ENCODE peak calls at places on chromosomes 13 and 19, in five cellular contexts. N is neuronal stem cell, A is Karpas-422, K is keratinocyte, U is GM23338. R is an unnamed sample.

GRCh38 chr13:27172495-27172842 is 858 bp upstream of the USP12 start:
- DNase-seq in N (no peak), A (peak; percentile 63), K (no peak), U (no peak), R (peak; percentile 46)

GRCh38 chr19:48967346-48968178 is 2.5 kb downstream of the FTL start:
- DNase-seq in N (no peak), A (peak; percentile 92), K (no peak), U (no peak), R (peak; percentile 38)

GRCh38 chr13:44132710-44133109 is 240.9 kb upstream of the SERP2 start:
- DNase-seq in N (no peak), A (no peak), K (no peak), U (no peak), R (peak; percentile 36)

GRCh38 chr13:112759834-112760233 is 70.0 kb downstream of the ATP11A start:
- DNase-seq in N (no peak), A (no peak), K (no peak), U (no peak), R (no peak)

GRCh38 chr19:10102787-10103236 is 334 bp upstream of the ANGPTL6 start:
- DNase-seq in N (no peak), A (peak; percentile 64), K (no peak), U (no peak), R (no peak)

GRCh38 chr19:8084152-8084551 is 31.6 kb downstream of the CCL25 start:
- DNase-seq in N (no peak), A (no peak), K (no peak), U (no peak), R (no peak)

GRCh38 chr13:97233499-97233898 is 11.4 kb downstream of the MBNL2 start:
- DNase-seq in N (no peak), A (no peak), K (no peak), U (no peak), R (no peak)

GRCh38 chr19:31408460-31409124 is 59.4 kb upstream of the TSHZ3 start:
- DNase-seq in N (no peak), A (no peak), K (peak; percentile 45), U (no peak), R (no peak)

GRCh38 chr13:73939603-73940002 is 194.6 kb downstream of the KLF12 start:
- DNase-seq in N (no peak), A (no peak), K (no peak), U (no peak), R (no peak)

GRCh38 chr13:112688560-112689497 is 1.0 kb upstream of the ATP11A start:
- DNase-seq in N (no peak), A (no peak), K (no peak), U (peak; percentile 47), R (no peak)

GRCh38 chr19:36497001-36497400 is 7.6 kb upstream of the ZNF566 start:
- DNase-seq in N (no peak), A (no peak), K (no peak), U (peak; percentile 14), R (no peak)

GRCh38 chr13:114005206-114005720 is 31.4 kb upstream of the C13orf46 start:
- DNase-seq in N (no peak), A (no peak), K (no peak), U (no peak), R (no peak)

GRCh38 chr19:36775768-36776167 is 3.2 kb upstream of the ZNF850 start:
- DNase-seq in N (no peak), A (no peak), K (no peak), U (peak; percentile 24), R (no peak)

GRCh38 chr13:92175330-92175729 is 776.9 kb downstream of the GPC5 start:
- DNase-seq in N (peak; percentile 14), A (peak; percentile 53), K (no peak), U (peak; percentile 67), R (no peak)

GRCh38 chr19:7722231-7722651 is 9.7 kb downstream of the CLEC4G start:
- DNase-seq in N (no peak), A (no peak), K (no peak), U (no peak), R (no peak)

GRCh38 chr13:37667631-37668161 is 69.1 kb upstream of the POSTN start:
- DNase-seq in N (no peak), A (no peak), K (no peak), U (no peak), R (no peak)

GRCh38 chr13:76641056-76641455 is 245.1 kb downstream of the KCTD12 start:
- DNase-seq in N (no peak), A (no peak), K (no peak), U (no peak), R (no peak)

GRCh38 chr19:33624586-33625153 is 2.9 kb downstream of the CHST8 start:
- DNase-seq in N (no peak), A (no peak), K (no peak), U (no peak), R (no peak)

GRCh38 chr13:99981115-99982020 is at the start of gene ZIC2:
- DNase-seq in N (peak; percentile 93), A (no peak), K (no peak), U (peak; percentile 86), R (peak; percentile 72)

GRCh38 chr13:45413826-45414312 is 4.3 kb downstream of the SLC25A30 start:
- DNase-seq in N (no peak), A (no peak), K (no peak), U (no peak), R (no peak)

GRCh38 chr13:109699628-109700071 is 86.7 kb downstream of the IRS2 start:
- DNase-seq in N (no peak), A (no peak), K (no peak), U (peak; percentile 70), R (no peak)
- H3K4me2 ChIP-seq in N (no peak overlapping the region), A (no peak overlapping the region), K (no peak overlapping the region), U (no peak overlapping the region), R (no peak overlapping the region)

GRCh38 chr13:35478384-35479222 is 2.1 kb upstream of the MAB21L1 start:
- DNase-seq in N (peak; percentile 55), A (peak; percentile 44), K (no peak), U (peak; percentile 65), R (no peak)

GRCh38 chr13:35475960-35476943 is at the start of gene MAB21L1:
- DNase-seq in N (peak; percentile 59), A (peak; percentile 67), K (no peak), U (peak; percentile 49), R (no peak)

GRCh38 chr13:35474551-35474950 is 1.9 kb downstream of the MAB21L1 start:
- DNase-seq in N (no peak), A (no peak), K (no peak), U (peak; percentile 28), R (no peak)

GRCh38 chr13:35472308-35473008 is 4.0 kb downstream of the MAB21L1 start:
- DNase-seq in N (no peak), A (no peak), K (no peak), U (peak; percentile 30), R (no peak)

GRCh38 chr13:35475131-35475959 is 1.1 kb downstream of the MAB21L1 start:
- DNase-seq in N (peak; percentile 61), A (peak; percentile 60), K (no peak), U (peak; percentile 75), R (no peak)
- H3K4me3 ChIP-seq in N (peak overlapping the region; percentile 63), A (peak overlapping the region; percentile 71), K (peak overlapping the region; percentile 4), U (peak overlapping the region; percentile 64), R (no peak overlapping the region)

GRCh38 chr19:14370169-14370998 is 10.9 kb upstream of the ADGRE5 start:
- DNase-seq in N (no peak), A (peak; percentile 77), K (no peak), U (no peak), R (no peak)
- H3K27ac ChIP-seq in N (no peak overlapping the region), A (no peak overlapping the region), K (no peak overlapping the region), U (no peak overlapping the region), R (no peak overlapping the region)

GRCh38 chr19:1266116-1266817 is 2.9 kb upstream of the CIRBP start:
- DNase-seq in N (peak; percentile 92), A (peak; percentile 97), K (no peak), U (peak; percentile 88), R (peak; percentile 92)

GRCh38 chr19:1267441-1268391 is 1.4 kb upstream of the CIRBP start:
- DNase-seq in N (no peak), A (no peak), K (no peak), U (no peak), R (no peak)

GRCh38 chr19:1268392-1269064 is 604 bp upstream of the CIRBP start:
- DNase-seq in N (no peak), A (no peak), K (no peak), U (no peak), R (no peak)

GRCh38 chr19:1265611-1266115 is 3.5 kb upstream of the CIRBP start:
- DNase-seq in N (no peak), A (no peak), K (no peak), U (no peak), R (peak; percentile 43)

DNA sequence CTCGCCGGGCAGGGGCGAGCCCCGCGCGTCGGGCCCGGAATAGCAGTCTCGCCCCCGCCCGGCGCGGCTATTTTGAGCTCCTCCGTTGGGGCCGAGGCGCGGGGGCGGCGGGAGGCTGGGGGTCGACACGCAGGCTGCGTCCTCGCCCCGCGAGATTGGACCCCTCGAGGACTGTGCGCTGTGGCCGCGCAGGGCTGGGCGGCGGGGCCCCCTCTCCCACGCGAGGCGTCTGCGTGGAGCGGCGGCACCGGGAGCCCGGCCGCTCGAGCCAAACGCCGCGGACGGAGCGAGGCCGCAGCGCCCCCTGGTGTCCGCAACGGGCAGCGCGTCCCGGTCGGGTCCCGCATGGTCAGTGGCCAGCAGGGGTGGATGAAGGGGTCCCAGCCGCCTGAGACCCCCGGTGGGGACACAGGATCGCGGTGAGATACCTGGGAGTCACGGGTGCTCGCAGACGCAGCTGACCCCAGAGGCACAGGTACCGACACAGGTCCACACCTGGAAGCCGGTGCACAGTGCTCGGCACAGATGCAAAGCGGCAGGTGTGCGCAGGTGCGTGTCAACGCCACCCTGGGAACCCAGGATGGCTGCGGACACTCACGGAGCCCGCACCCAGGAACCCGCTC is 2.2 kb upstream of the CIRBP start:
- DNase-seq in N (no peak), A (peak; percentile 83), K (no peak), U (peak; percentile 73), R (no peak)
- H3K4me2 ChIP-seq in N (peak overlapping the region; percentile 90), A (peak overlapping the region; percentile 66), K (peak overlapping the region; percentile 82), U (peak overlapping the region; percentile 95), R (peak overlapping the region; percentile 78)

GRCh38 chr13:49303533-49304252 is 56.0 kb downstream of the CDADC1 start:
- DNase-seq in N (no peak), A (no peak), K (no peak), U (no peak), R (peak; percentile 15)

GRCh38 chr13:49302222-49302621 is 54.5 kb downstream of the CDADC1 start:
- DNase-seq in N (no peak), A (no peak), K (no peak), U (no peak), R (no peak)

GRCh38 chr13:49302817-49303216 is 55.1 kb downstream of the CDADC1 start:
- DNase-seq in N (no peak), A (no peak), K (no peak), U (no peak), R (no peak)

GRCh38 chr13:49298903-49299605 is 51.3 kb downstream of the CDADC1 start:
- DNase-seq in N (no peak), A (no peak), K (no peak), U (no peak), R (no peak)

GRCh38 chr13:49300716-49301589 is 53.2 kb downstream of the CDADC1 start:
- DNase-seq in N (peak; percentile 52), A (peak; percentile 93), K (peak; percentile 33), U (peak; percentile 87), R (peak; percentile 47)
- H3K4me3 ChIP-seq in N (no peak overlapping the region), A (peak overlapping the region; percentile 24), K (no peak overlapping the region), U (no peak overlapping the region), R (no peak overlapping the region)

R was measured in PC-9.